ENCODE peak calls at places on chromosomes 16 and 17, in four cellular contexts. N is GM12878, S is HepG2, K is K562. Q is an unnamed sample.

GRCh38 chr16:85523602-85524364 is 89.3 kb upstream of the GSE1 start:
- DNase-seq in S (peak), K (peak), N (no peak), Q (peak)

GRCh38 chr16:13988038-13988437 is 68.1 kb downstream of the ERCC4 start:
- DNase-seq in K (no peak), N (no peak), S (no peak), Q (no peak)

GRCh38 chr16:66070140-66070887 is 296.2 kb upstream of the CDH5 start:
- DNase-seq in S (no peak), K (no peak), N (no peak), Q (no peak)

GRCh38 chr16:376817-377418 is 4.9 kb downstream of the PGAP6 start:
- DNase-seq in S (no peak), K (no peak), N (no peak), Q (no peak)

GRCh38 chr16:49282690-49283375 is 1.2 kb upstream of the CBLN1 start:
- DNase-seq in K (no peak), S (peak), N (no peak), Q (peak)

GRCh38 chr17:63421681-63422645 is 24.1 kb downstream of the CYB561 start:
- DNase-seq in K (no peak), N (no peak), S (no peak), Q (no peak)

GRCh38 chr17:9842057-9842758 is 16.5 kb downstream of the GLP2R start:
- DNase-seq in K (no peak), S (peak), N (no peak), Q (no peak)

GRCh38 chr17:20241855-20242254 is 225.5 kb downstream of the LGALS9B start:
- DNase-seq in S (no peak), K (no peak), N (no peak), Q (no peak)

GRCh38 chr17:4937553-4937952 is 2.3 kb downstream of the SLC25A11 start:
- DNase-seq in S (no peak), N (no peak), K (no peak), Q (no peak)

GRCh38 chr17:8954339-8954738 is 11.2 kb downstream of the PIK3R5 start:
- DNase-seq in K (no peak), S (no peak), N (no peak), Q (peak)

GRCh38 chr17:45788057-45788456 is 3.9 kb downstream of the CRHR1 start:
- DNase-seq in N (no peak), S (no peak), K (no peak), Q (no peak)

GRCh38 chr17:9244066-9245052 is 223.0 kb downstream of the NTN1 start:
- DNase-seq in S (no peak), K (no peak), N (no peak), Q (no peak)

GRCh38 chr17:41496803-41497484 is 7.2 kb upstream of the KRT36 start:
- DNase-seq in S (peak), N (peak), K (peak), Q (peak)

GRCh38 chr16:87552772-87553171 is 49.5 kb upstream of the JPH3 start:
- DNase-seq in K (no peak), S (no peak), N (no peak), Q (no peak)

GRCh38 chr17:71099003-71099710 is 929.8 kb downstream of the KCNJ2 start:
- DNase-seq in N (no peak), S (no peak), K (no peak), Q (no peak)

GRCh38 chr16:22014271-22014873 is 6.5 kb downstream of the MOSMO start:
- DNase-seq in N (no peak), S (no peak), K (no peak), Q (no peak)

GRCh38 chr17:34566873-34567272 is 12.5 kb upstream of the TMEM132E start:
- DNase-seq in K (no peak), N (no peak), S (no peak), Q (no peak)

GRCh38 chr17:36034127-36034526 is 16.4 kb upstream of the CCL23 start:
- DNase-seq in N (peak), K (no peak), S (no peak), Q (no peak)

GRCh38 chr17:68794636-68795503 is 160.3 kb downstream of the ABCA8 start:
- DNase-seq in S (peak), N (no peak), K (no peak), Q (no peak)

GRCh38 chr16:10897134-10897533 is 20.1 kb downstream of the CIITA start:
- DNase-seq in N (no peak), S (no peak), K (no peak), Q (no peak)

GRCh38 chr16:10896723-10897122 is 19.7 kb downstream of the CIITA start:
- DNase-seq in N (no peak), S (no peak), K (no peak), Q (no peak)

GRCh38 chr16:10896165-10896564 is 19.2 kb downstream of the CIITA start:
- DNase-seq in S (no peak), N (no peak), K (no peak), Q (no peak)

GRCh38 chr16:10892782-10893181 is 15.8 kb downstream of the CIITA start:
- DNase-seq in K (no peak), N (no peak), S (no peak), Q (no peak)

GRCh38 chr16:10895053-10895946 is 18.3 kb downstream of the CIITA start:
- DNase-seq in S (peak), N (no peak), K (peak), Q (peak)
- TF ChIP-seq ETV6 in S (peak), N (no peak), K (no peak), Q (no peak)

DNA sequence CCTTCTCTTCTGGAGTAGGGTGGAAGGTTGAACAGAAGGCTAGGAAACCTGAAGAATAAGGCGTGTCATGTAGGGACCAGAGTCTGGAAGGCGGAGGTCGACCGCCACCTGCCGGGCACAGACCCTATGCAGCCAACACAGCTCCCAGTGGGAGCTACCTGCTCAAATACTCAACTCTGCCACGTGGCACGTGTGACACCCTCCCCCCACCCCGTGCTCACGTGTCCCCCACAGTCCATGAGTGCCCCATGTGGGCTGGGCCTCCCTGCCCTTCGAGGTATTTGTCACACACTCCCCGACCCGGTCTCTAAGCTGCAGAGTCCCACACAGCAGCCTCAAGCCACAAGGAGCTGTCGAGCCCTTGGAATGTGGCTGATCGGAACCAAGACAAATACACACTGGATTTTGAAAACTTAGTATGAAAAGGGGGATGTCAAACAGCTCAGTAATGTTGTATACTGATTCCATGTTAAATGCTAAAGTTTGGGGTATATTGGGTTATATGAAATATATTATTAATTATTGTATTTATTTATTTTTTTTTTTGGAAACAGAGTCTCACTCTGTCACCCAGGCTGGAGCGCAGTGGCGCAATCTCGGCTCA is 11.7 kb downstream of the HID1 start:
- DNase-seq in N (no peak), K (peak), S (peak), Q (peak)
- TF ChIP-seq ATF3 in N (no peak), K (no peak), S (no peak), Q (no peak)

DNA sequence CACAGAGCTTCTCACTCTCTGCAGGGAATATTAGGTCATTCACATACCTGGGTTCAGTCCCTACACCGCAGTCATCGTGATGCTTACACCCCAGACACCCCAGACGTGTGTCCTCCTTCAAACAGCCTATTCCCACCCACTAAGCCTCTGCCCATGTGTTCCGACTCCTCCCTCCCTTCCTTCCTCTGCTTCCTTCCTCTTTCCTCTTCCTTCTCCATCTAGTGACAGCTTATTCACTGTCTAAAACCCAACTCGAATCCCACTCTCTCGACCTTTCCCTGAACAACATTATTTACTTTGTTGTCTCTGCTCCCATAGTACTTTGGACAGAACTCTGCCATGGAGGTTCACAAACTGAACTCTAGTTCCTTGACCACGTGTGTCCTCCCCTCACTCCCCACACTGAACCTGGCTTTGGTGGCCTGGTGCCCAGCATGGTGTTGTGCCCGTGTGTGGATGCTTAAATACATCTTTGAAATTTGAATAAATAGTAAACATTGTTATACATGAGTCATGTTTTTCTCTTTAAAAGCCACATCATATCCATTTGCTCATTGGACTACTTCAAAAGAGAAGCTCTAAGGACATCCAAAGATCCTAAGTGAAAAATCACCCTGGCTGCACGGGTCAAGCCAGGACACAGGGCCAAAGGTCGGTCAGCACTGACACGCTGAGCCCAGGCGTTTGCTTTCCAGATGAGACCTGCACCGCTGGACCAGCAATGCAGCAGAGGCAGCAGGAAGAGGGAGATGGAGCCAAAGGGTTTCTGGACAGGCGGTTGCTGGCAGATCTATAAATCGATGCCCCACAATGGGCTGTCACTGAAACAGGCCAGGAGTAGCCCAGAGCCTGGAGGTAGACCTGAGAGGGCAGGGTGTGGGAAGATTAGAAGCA is 14.1 kb upstream of the G6PC1 start:
- DNase-seq in N (no peak), S (peak), K (no peak), Q (no peak)
- TF ChIP-seq ETV6 in N (no peak), S (no peak), K (no peak), Q (no peak)

GRCh38 chr17:28381141-28381825 is 9.8 kb downstream of the SARM1 start:
- DNase-seq in K (peak), N (no peak), S (no peak), Q (peak)

GRCh38 chr17:28384281-28385036 is 13.0 kb downstream of the SARM1 start:
- DNase-seq in K (peak), N (no peak), S (no peak), Q (peak)

GRCh38 chr17:28380572-28380907 is 9.0 kb downstream of the SARM1 start:
- DNase-seq in N (no peak), K (no peak), S (no peak), Q (no peak)

GRCh38 chr17:28385037-28385797 is 13.7 kb downstream of the SARM1 start:
- DNase-seq in S (no peak), N (no peak), K (no peak), Q (peak)

GRCh38 chr17:28379814-28380571 is 8.5 kb downstream of the SARM1 start:
- DNase-seq in N (no peak), K (no peak), S (peak), Q (no peak)
- TF ChIP-seq ATF3 in N (no peak), K (no peak), S (peak), Q (no peak)

DNA sequence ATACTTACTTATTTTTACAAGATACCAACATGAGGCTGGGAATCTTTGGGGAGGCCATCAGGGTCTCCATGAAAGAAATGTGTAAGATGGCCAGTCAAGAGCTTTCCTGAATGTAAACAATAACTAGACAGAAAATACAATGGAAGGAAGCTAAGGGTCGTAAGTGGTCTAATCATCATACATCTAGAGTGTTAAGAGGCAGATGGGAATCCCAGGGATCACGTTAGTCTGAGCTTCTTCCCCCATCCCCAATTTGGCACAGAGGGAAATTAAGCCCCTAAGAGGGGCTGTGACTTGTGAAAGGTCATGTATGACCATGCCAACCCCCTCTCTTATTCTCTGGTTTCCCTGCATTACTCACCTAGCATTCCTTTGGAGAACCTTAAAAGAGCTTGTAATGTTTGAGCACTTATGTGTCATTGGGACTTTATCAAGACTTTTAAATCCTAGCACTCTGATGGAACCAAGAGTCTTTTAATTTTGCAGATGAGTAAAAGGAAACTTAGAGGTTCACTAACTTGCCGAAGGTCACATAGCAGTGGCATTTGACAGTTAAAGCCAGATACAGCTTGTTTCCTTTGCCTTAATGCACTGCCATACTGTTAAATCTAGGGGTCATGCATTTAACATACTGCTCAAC is 46.1 kb downstream of the DCUN1D3 start:
- DNase-seq in S (no peak), K (no peak), N (no peak), Q (no peak)
- TF ChIP-seq ETV6 in S (no peak), K (no peak), N (no peak), Q (no peak)

GRCh38 chr17:42817866-42818265 is 6.2 kb downstream of the BECN1 start:
- DNase-seq in S (no peak), K (no peak), N (no peak), Q (no peak)

GRCh38 chr17:42821176-42821575 is 2.9 kb downstream of the BECN1 start:
- DNase-seq in K (no peak), S (no peak), N (no peak), Q (no peak)

GRCh38 chr17:42814633-42815399 is 9.3 kb downstream of the BECN1 start:
- DNase-seq in S (no peak), N (no peak), K (no peak), Q (no peak)

GRCh38 chr17:42818379-42818778 is 5.7 kb downstream of the BECN1 start:
- DNase-seq in S (no peak), N (no peak), K (no peak), Q (no peak)

DNA sequence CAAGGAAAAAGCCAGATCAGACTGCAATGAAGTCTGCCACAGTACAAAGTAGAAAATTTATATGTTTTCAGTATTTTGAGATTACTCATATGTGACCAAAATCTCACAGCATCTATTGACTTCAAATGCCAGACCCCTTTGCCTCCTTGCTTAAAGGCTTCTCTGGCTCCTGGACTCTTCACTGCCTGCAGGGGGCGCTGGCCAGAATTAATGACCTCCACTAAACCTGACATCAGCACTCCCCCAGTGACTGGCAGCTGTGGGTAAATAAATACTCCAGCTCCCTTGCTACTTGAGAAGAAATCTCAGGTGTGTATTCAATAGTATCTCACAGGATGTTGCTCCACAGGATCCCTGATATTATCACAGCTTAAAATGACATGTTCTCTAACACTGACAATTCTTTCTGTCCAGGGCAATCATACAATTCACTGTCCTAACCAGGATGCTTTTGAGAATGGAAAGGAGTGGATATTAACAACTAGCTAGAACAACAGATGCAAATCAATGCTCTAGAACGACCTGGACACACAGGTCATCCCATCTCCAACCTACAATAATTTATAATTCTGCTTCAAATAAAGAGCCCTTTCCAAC is 4.0 kb downstream of the BECN1 start:
- DNase-seq in S (peak), K (peak), N (no peak), Q (peak)
- TF ChIP-seq ATF3 in S (no peak), K (no peak), N (no peak), Q (no peak)

DNA sequence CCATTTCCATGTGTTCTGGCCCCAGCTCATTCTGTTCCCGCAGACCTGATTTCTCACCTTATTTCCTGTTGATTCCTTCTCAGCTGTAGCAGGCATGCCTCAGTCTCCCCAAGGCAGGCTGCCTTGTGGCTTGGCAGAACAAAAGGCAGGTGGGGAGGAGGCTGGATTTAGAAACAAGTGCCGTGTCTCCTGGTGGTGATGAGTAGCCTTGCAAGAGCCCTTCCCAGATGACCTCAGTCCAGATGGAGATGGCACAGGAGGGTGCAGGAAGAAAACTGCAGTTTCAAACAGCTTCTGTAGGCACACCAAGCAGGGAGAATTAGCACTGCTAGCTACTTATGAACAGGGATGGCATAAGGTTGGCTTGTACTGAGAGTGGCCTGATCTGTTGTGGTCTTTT is 64.6 kb downstream of the ARHGAP44 start:
- DNase-seq in N (no peak), K (no peak), S (no peak), Q (no peak)
- TF ChIP-seq ETV6 in N (no peak), K (no peak), S (no peak), Q (no peak)

GRCh38 chr17:73899839-73900238 is 255.6 kb upstream of the SDK2 start:
- DNase-seq in S (no peak), N (no peak), K (no peak), Q (no peak)

GRCh38 chr17:73902416-73903181 is 258.4 kb upstream of the SDK2 start:
- DNase-seq in S (no peak), N (no peak), K (no peak), Q (peak)

GRCh38 chr17:73901249-73901648 is 257.0 kb upstream of the SDK2 start:
- DNase-seq in K (no peak), S (no peak), N (no peak), Q (no peak)

GRCh38 chr17:73900516-73900915 is 256.3 kb upstream of the SDK2 start:
- DNase-seq in N (no peak), K (no peak), S (no peak), Q (no peak)

GRCh38 chr17:73901661-73902415 is 257.6 kb upstream of the SDK2 start:
- DNase-seq in S (no peak), K (no peak), N (no peak), Q (peak)
- TF ChIP-seq ATF3 in S (no peak), K (no peak), N (no peak), Q (no peak)

GRCh38 chr16:10817963-10818941 is at the start of gene TVP23A:
- DNase-seq in N (no peak), K (peak), S (no peak), Q (peak)
- TF ChIP-seq ETV6 in N (no peak), K (no peak), S (no peak), Q (no peak)

DNA sequence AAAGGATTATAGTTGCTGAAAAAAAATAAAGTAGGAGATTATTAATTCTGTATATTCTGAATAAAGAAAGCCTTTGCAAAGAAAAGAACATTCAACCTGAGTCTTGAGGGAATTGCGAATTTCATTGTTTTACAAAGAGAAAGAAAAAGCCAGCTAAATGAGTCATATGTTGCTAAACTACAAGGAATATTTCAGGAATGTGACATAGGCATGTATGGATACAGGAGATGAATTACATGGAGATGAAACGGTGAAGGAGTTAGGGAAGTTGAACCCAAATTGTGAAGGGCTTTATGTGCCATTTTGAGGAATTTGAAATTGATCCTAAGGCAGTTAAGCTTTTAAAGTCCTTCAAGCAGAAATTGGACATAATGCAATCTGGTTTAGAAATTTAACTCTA is 177.3 kb upstream of the RBL2 start:
- DNase-seq in N (no peak), K (no peak), S (no peak), Q (no peak)
- TF ChIP-seq ATF3 in N (no peak), K (no peak), S (no peak), Q (no peak)

Q was measured in WTC11.